ENCODE peak calls at places on chromosomes 1 and 21, in eight cellular contexts. One of them, this sample, is unnamed.

GRCh38 chr1:112064344-112064743 is 74.9 kb upstream of the KCND3 start:
- DNase-seq in activated effector memory CD4-positive, alpha-beta T cell treated with anti-CD3 and anti-CD28 coated beads, Interleukin-2, amount 50 U/mL, for 16 hours: no peak
- DNase-seq in mammary epithelial cell: no peak
- DNase-seq in fibroblast of the conjunctiva: no peak
- DNase-seq in osteocyte: no peak
- DNase-seq in NCI-H1048: no peak
- DNase-seq in GM04504: no peak
- DNase-seq in adipocyte: no peak
- DNase-seq in this sample: no peak

GRCh38 chr1:170214980-170215910 is 69.5 kb downstream of the NTMT2 start:
- DNase-seq in activated effector memory CD4-positive, alpha-beta T cell treated with anti-CD3 and anti-CD28 coated beads, Interleukin-2, amount 50 U/mL, for 16 hours: no peak
- DNase-seq in adipocyte: no peak
- DNase-seq in GM04504: no peak
- DNase-seq in NCI-H1048: no peak
- DNase-seq in mammary epithelial cell: no peak
- DNase-seq in fibroblast of the conjunctiva: no peak
- DNase-seq in osteocyte: no peak
- DNase-seq in this sample: no peak

GRCh38 chr1:224067621-224068457 is 46.1 kb upstream of the FBXO28 start:
- DNase-seq in osteocyte: no peak
- DNase-seq in adipocyte: peak; percentile 37
- DNase-seq in GM04504: peak; percentile 64
- DNase-seq in fibroblast of the conjunctiva: no peak
- DNase-seq in mammary epithelial cell: peak; percentile 86
- DNase-seq in NCI-H1048: no peak
- DNase-seq in activated effector memory CD4-positive, alpha-beta T cell treated with anti-CD3 and anti-CD28 coated beads, Interleukin-2, amount 50 U/mL, for 16 hours: no peak
- DNase-seq in this sample: no peak

GRCh38 chr21:35046880-35047229 is 2.2 kb downstream of the RUNX1 start:
- DNase-seq in osteocyte: no peak
- DNase-seq in activated effector memory CD4-positive, alpha-beta T cell treated with anti-CD3 and anti-CD28 coated beads, Interleukin-2, amount 50 U/mL, for 16 hours: no peak
- DNase-seq in NCI-H1048: no peak
- DNase-seq in adipocyte: peak; percentile 77
- DNase-seq in GM04504: no peak
- DNase-seq in mammary epithelial cell: no peak
- DNase-seq in fibroblast of the conjunctiva: no peak
- DNase-seq in this sample: no peak

GRCh38 chr1:32925360-32926142 is 24.4 kb upstream of the TMEM54 start:
- DNase-seq in NCI-H1048: no peak
- DNase-seq in mammary epithelial cell: no peak
- DNase-seq in activated effector memory CD4-positive, alpha-beta T cell treated with anti-CD3 and anti-CD28 coated beads, Interleukin-2, amount 50 U/mL, for 16 hours: no peak
- DNase-seq in adipocyte: no peak
- DNase-seq in osteocyte: no peak
- DNase-seq in fibroblast of the conjunctiva: no peak
- DNase-seq in GM04504: no peak
- DNase-seq in this sample: no peak

GRCh38 chr21:38819719-38820147 is 14.0 kb downstream of the ETS2 start:
- DNase-seq in activated effector memory CD4-positive, alpha-beta T cell treated with anti-CD3 and anti-CD28 coated beads, Interleukin-2, amount 50 U/mL, for 16 hours: no peak
- DNase-seq in osteocyte: peak; percentile 80
- DNase-seq in adipocyte: peak; percentile 67
- DNase-seq in mammary epithelial cell: peak; percentile 72
- DNase-seq in fibroblast of the conjunctiva: no peak
- DNase-seq in NCI-H1048: no peak
- DNase-seq in GM04504: no peak
- DNase-seq in this sample: no peak

GRCh38 chr1:56864430-56864829 is 9.8 kb downstream of the C8A start:
- DNase-seq in mammary epithelial cell: peak; percentile 11
- DNase-seq in GM04504: no peak
- DNase-seq in fibroblast of the conjunctiva: no peak
- DNase-seq in osteocyte: no peak
- DNase-seq in NCI-H1048: no peak
- DNase-seq in adipocyte: no peak
- DNase-seq in activated effector memory CD4-positive, alpha-beta T cell treated with anti-CD3 and anti-CD28 coated beads, Interleukin-2, amount 50 U/mL, for 16 hours: no peak
- DNase-seq in this sample: no peak

GRCh38 chr1:165726169-165726568 is 27.8 kb upstream of the ALDH9A1 start:
- DNase-seq in GM04504: no peak
- DNase-seq in osteocyte: no peak
- DNase-seq in activated effector memory CD4-positive, alpha-beta T cell treated with anti-CD3 and anti-CD28 coated beads, Interleukin-2, amount 50 U/mL, for 16 hours: no peak
- DNase-seq in mammary epithelial cell: no peak
- DNase-seq in adipocyte: no peak
- DNase-seq in NCI-H1048: no peak
- DNase-seq in fibroblast of the conjunctiva: no peak
- DNase-seq in this sample: no peak

GRCh38 chr1:24364975-24365678 is 46.0 kb downstream of the GRHL3 start:
- DNase-seq in fibroblast of the conjunctiva: peak; percentile 78
- DNase-seq in adipocyte: peak; percentile 74
- DNase-seq in mammary epithelial cell: peak; percentile 99
- DNase-seq in NCI-H1048: no peak
- DNase-seq in osteocyte: no peak
- DNase-seq in GM04504: peak; percentile 73
- DNase-seq in activated effector memory CD4-positive, alpha-beta T cell treated with anti-CD3 and anti-CD28 coated beads, Interleukin-2, amount 50 U/mL, for 16 hours: no peak
- DNase-seq in this sample: no peak

GRCh38 chr1:6249732-6250689 is 6.0 kb downstream of the HES3 start:
- DNase-seq in osteocyte: no peak
- DNase-seq in activated effector memory CD4-positive, alpha-beta T cell treated with anti-CD3 and anti-CD28 coated beads, Interleukin-2, amount 50 U/mL, for 16 hours: no peak
- DNase-seq in GM04504: no peak
- DNase-seq in fibroblast of the conjunctiva: no peak
- DNase-seq in NCI-H1048: no peak
- DNase-seq in adipocyte: no peak
- DNase-seq in mammary epithelial cell: no peak
- DNase-seq in this sample: no peak

GRCh38 chr1:203465146-203465798 is 10.3 kb upstream of the PRELP start:
- DNase-seq in fibroblast of the conjunctiva: no peak
- DNase-seq in GM04504: no peak
- DNase-seq in adipocyte: no peak
- DNase-seq in osteocyte: no peak
- DNase-seq in mammary epithelial cell: no peak
- DNase-seq in activated effector memory CD4-positive, alpha-beta T cell treated with anti-CD3 and anti-CD28 coated beads, Interleukin-2, amount 50 U/mL, for 16 hours: no peak
- DNase-seq in NCI-H1048: no peak
- DNase-seq in this sample: no peak

GRCh38 chr21:31236528-31236927 is 107.5 kb downstream of the TIAM1 start:
- DNase-seq in activated effector memory CD4-positive, alpha-beta T cell treated with anti-CD3 and anti-CD28 coated beads, Interleukin-2, amount 50 U/mL, for 16 hours: no peak
- DNase-seq in NCI-H1048: no peak
- DNase-seq in adipocyte: no peak
- DNase-seq in mammary epithelial cell: peak; percentile 75
- DNase-seq in osteocyte: no peak
- DNase-seq in GM04504: no peak
- DNase-seq in fibroblast of the conjunctiva: no peak
- DNase-seq in this sample: no peak

GRCh38 chr1:229341811-229342304 is 989 bp downstream of the CCSAP start:
- DNase-seq in NCI-H1048: no peak
- DNase-seq in GM04504: no peak
- DNase-seq in mammary epithelial cell: no peak
- DNase-seq in activated effector memory CD4-positive, alpha-beta T cell treated with anti-CD3 and anti-CD28 coated beads, Interleukin-2, amount 50 U/mL, for 16 hours: no peak
- DNase-seq in osteocyte: no peak
- DNase-seq in adipocyte: peak; percentile 70
- DNase-seq in fibroblast of the conjunctiva: no peak
- DNase-seq in this sample: no peak

GRCh38 chr1:205645494-205645893 is 13.7 kb upstream of the ELK4 start:
- DNase-seq in GM04504: no peak
- DNase-seq in activated effector memory CD4-positive, alpha-beta T cell treated with anti-CD3 and anti-CD28 coated beads, Interleukin-2, amount 50 U/mL, for 16 hours: no peak
- DNase-seq in fibroblast of the conjunctiva: no peak
- DNase-seq in osteocyte: no peak
- DNase-seq in NCI-H1048: no peak
- DNase-seq in adipocyte: no peak
- DNase-seq in mammary epithelial cell: no peak
- DNase-seq in this sample: no peak

GRCh38 chr1:24865168-24865567 is 64.9 kb downstream of the RUNX3 start:
- DNase-seq in fibroblast of the conjunctiva: no peak
- DNase-seq in activated effector memory CD4-positive, alpha-beta T cell treated with anti-CD3 and anti-CD28 coated beads, Interleukin-2, amount 50 U/mL, for 16 hours: no peak
- DNase-seq in GM04504: no peak
- DNase-seq in adipocyte: no peak
- DNase-seq in osteocyte: peak; percentile 54
- DNase-seq in mammary epithelial cell: no peak
- DNase-seq in NCI-H1048: no peak
- DNase-seq in this sample: no peak

GRCh38 chr1:41670558-41670957 is 186.1 kb upstream of the EDN2 start:
- DNase-seq in adipocyte: peak; percentile 66
- DNase-seq in activated effector memory CD4-positive, alpha-beta T cell treated with anti-CD3 and anti-CD28 coated beads, Interleukin-2, amount 50 U/mL, for 16 hours: peak; percentile 57
- DNase-seq in osteocyte: no peak
- DNase-seq in fibroblast of the conjunctiva: no peak
- DNase-seq in mammary epithelial cell: peak; percentile 79
- DNase-seq in GM04504: no peak
- DNase-seq in NCI-H1048: no peak
- DNase-seq in this sample: no peak

GRCh38 chr1:198657550-198658064 is 18.8 kb downstream of the PTPRC start:
- DNase-seq in adipocyte: peak; percentile 96
- DNase-seq in GM04504: peak; percentile 100
- DNase-seq in fibroblast of the conjunctiva: peak; percentile 81
- DNase-seq in osteocyte: no peak
- DNase-seq in activated effector memory CD4-positive, alpha-beta T cell treated with anti-CD3 and anti-CD28 coated beads, Interleukin-2, amount 50 U/mL, for 16 hours: peak; percentile 70
- DNase-seq in NCI-H1048: no peak
- DNase-seq in mammary epithelial cell: peak; percentile 90
- DNase-seq in this sample: no peak

GRCh38 chr1:46246548-46247432 is 773 bp upstream of the RAD54L start:
- DNase-seq in GM04504: peak; percentile 10
- DNase-seq in osteocyte: peak; percentile 86
- DNase-seq in activated effector memory CD4-positive, alpha-beta T cell treated with anti-CD3 and anti-CD28 coated beads, Interleukin-2, amount 50 U/mL, for 16 hours: peak; percentile 82
- DNase-seq in fibroblast of the conjunctiva: peak; percentile 18
- DNase-seq in adipocyte: peak; percentile 57
- DNase-seq in mammary epithelial cell: no peak
- DNase-seq in NCI-H1048: no peak
- DNase-seq in this sample: peak; percentile 75

GRCh38 chr1:16276302-16277020 is 39.5 kb upstream of the CPLANE2 start:
- DNase-seq in adipocyte: no peak
- DNase-seq in osteocyte: no peak
- DNase-seq in fibroblast of the conjunctiva: no peak
- DNase-seq in NCI-H1048: no peak
- DNase-seq in mammary epithelial cell: no peak
- DNase-seq in GM04504: no peak
- DNase-seq in activated effector memory CD4-positive, alpha-beta T cell treated with anti-CD3 and anti-CD28 coated beads, Interleukin-2, amount 50 U/mL, for 16 hours: no peak
- DNase-seq in this sample: no peak

GRCh38 chr21:29382029-29382654 is 83.4 kb downstream of the BACH1 start:
- DNase-seq in mammary epithelial cell: peak; percentile 65
- DNase-seq in GM04504: no peak
- DNase-seq in adipocyte: peak; percentile 53
- DNase-seq in osteocyte: no peak
- DNase-seq in NCI-H1048: no peak
- DNase-seq in fibroblast of the conjunctiva: no peak
- DNase-seq in activated effector memory CD4-positive, alpha-beta T cell treated with anti-CD3 and anti-CD28 coated beads, Interleukin-2, amount 50 U/mL, for 16 hours: no peak
- DNase-seq in this sample: no peak

GRCh38 chr1:2165636-2166035 is 28.9 kb downstream of the FAAP20 start:
- DNase-seq in activated effector memory CD4-positive, alpha-beta T cell treated with anti-CD3 and anti-CD28 coated beads, Interleukin-2, amount 50 U/mL, for 16 hours: no peak
- DNase-seq in GM04504: no peak
- DNase-seq in fibroblast of the conjunctiva: no peak
- DNase-seq in NCI-H1048: no peak
- DNase-seq in adipocyte: no peak
- DNase-seq in osteocyte: no peak
- DNase-seq in mammary epithelial cell: no peak
- DNase-seq in this sample: no peak

GRCh38 chr1:23394664-23395063 is 25.0 kb upstream of the ZNF436 start:
- DNase-seq in NCI-H1048: no peak
- DNase-seq in mammary epithelial cell: no peak
- DNase-seq in osteocyte: no peak
- DNase-seq in GM04504: peak; percentile 82
- DNase-seq in fibroblast of the conjunctiva: no peak
- DNase-seq in activated effector memory CD4-positive, alpha-beta T cell treated with anti-CD3 and anti-CD28 coated beads, Interleukin-2, amount 50 U/mL, for 16 hours: no peak
- DNase-seq in adipocyte: peak; percentile 58
- DNase-seq in this sample: peak; percentile 89

GRCh38 chr21:38954450-38955059 is 148.8 kb downstream of the ETS2 start:
- DNase-seq in osteocyte: no peak
- DNase-seq in GM04504: no peak
- DNase-seq in adipocyte: no peak
- DNase-seq in activated effector memory CD4-positive, alpha-beta T cell treated with anti-CD3 and anti-CD28 coated beads, Interleukin-2, amount 50 U/mL, for 16 hours: no peak
- DNase-seq in fibroblast of the conjunctiva: no peak
- DNase-seq in NCI-H1048: no peak
- DNase-seq in mammary epithelial cell: no peak
- DNase-seq in this sample: no peak

GRCh38 chr1:113579256-113580018 is 179.8 kb downstream of the PHTF1 start:
- DNase-seq in adipocyte: peak; percentile 36
- DNase-seq in GM04504: no peak
- DNase-seq in fibroblast of the conjunctiva: no peak
- DNase-seq in osteocyte: no peak
- DNase-seq in activated effector memory CD4-positive, alpha-beta T cell treated with anti-CD3 and anti-CD28 coated beads, Interleukin-2, amount 50 U/mL, for 16 hours: no peak
- DNase-seq in NCI-H1048: no peak
- DNase-seq in mammary epithelial cell: no peak
- DNase-seq in this sample: no peak

This sample was measured in cardiac septum.